ENCODE peak calls at places on chromosomes 2 and 18, in four cellular contexts. F is AG08395, M is A549, P is psoas muscle. T is an unnamed sample.

GRCh38 chr2:125471963-125472362 is 1184.0 kb upstream of the GYPC start:
- DNase-seq in P (no peak), F (peak; percentile 2), M (peak; percentile 47), T (peak; percentile 54)

GRCh38 chr2:27118525-27119329 is at the start of gene CGREF1:
- DNase-seq in P (no peak), F (peak; percentile 35), M (peak; percentile 33), T (peak; percentile 77)

GRCh38 chr18:34867520-34867919 is 157.4 kb downstream of the DTNA start:
- DNase-seq in P (no peak), F (no peak), M (peak; percentile 38), T (no peak)

GRCh38 chr2:33131108-33131507 is 184.4 kb downstream of the LTBP1 start:
- DNase-seq in M (no peak), P (no peak), F (no peak), T (no peak)

GRCh38 chr18:72530622-72531021 is 13.5 kb downstream of the CBLN2 start:
- DNase-seq in P (no peak), F (no peak), M (no peak), T (no peak)

GRCh38 chr2:228657807-228658402 is 476.4 kb upstream of the SPHKAP start:
- DNase-seq in F (peak; percentile 59), P (no peak), M (peak; percentile 48), T (no peak)

GRCh38 chr2:239035361-239035814 is 187.5 kb downstream of the TWIST2 start:
- DNase-seq in F (peak; percentile 88), M (no peak), P (peak; percentile 83), T (peak; percentile 92)

GRCh38 chr2:71882949-71883472 is 264.7 kb downstream of the CYP26B1 start:
- DNase-seq in P (peak; percentile 97), M (peak; percentile 79), F (peak; percentile 94), T (no peak)

GRCh38 chr18:48787523-48788151 is 163.1 kb downstream of the SMAD7 start:
- DNase-seq in M (no peak), P (peak; percentile 30), F (peak; percentile 45), T (peak; percentile 31)

T was measured in left lung.